ENCODE peak calls at places on chromosomes 13 and 19, in four cellular contexts. P is effector CD4-positive, alpha-beta T cell; J is MM.1S; E is activated effector memory CD4-positive, alpha-beta T cell treated with Interleukin-2 at 50 U/mL for 16 hours. X is an unnamed sample.

GRCh38 chr13:27024062-27024461 is 147.5 kb downstream of the USP12 start:
- DNase-seq in P (no peak), J (no peak), E (no peak), X (no peak)

GRCh38 chr19:35154535-35155406 is at the start of gene FXYD5:
- DNase-seq in J (peak; percentile 51), E (peak; percentile 63), P (peak; percentile 60), X (peak; percentile 92)

GRCh38 chr19:32287811-32288227 is 57.6 kb upstream of the ZNF507 start:
- DNase-seq in P (no peak), J (peak; percentile 35), E (no peak), X (peak; percentile 83)

GRCh38 chr19:15283141-15283885 is 49.0 kb downstream of the BRD4 start:
- DNase-seq in E (no peak), P (no peak), J (no peak), X (no peak)

GRCh38 chr13:80072231-80072630 is 268.7 kb downstream of the SPRY2 start:
- DNase-seq in E (no peak), P (no peak), J (no peak), X (no peak)

GRCh38 chr13:26163812-26164211 is 58.3 kb downstream of the RNF6 start:
- DNase-seq in P (no peak), J (no peak), E (no peak), X (no peak)

GRCh38 chr13:106418556-106418955 is 116.9 kb downstream of the EFNB2 start:
- DNase-seq in E (no peak), P (no peak), J (no peak), X (no peak)

GRCh38 chr19:11375143-11375948 is 880 bp downstream of the SWSAP1 start:
- DNase-seq in P (peak; percentile 65), J (peak; percentile 62), E (peak; percentile 76), X (peak; percentile 80)

GRCh38 chr19:5628470-5628869 is 5.6 kb downstream of the SAFB start:
- DNase-seq in E (no peak), J (peak; percentile 76), P (no peak), X (no peak)

GRCh38 chr13:74464656-74465055 is 330.5 kb upstream of the KLF12 start:
- DNase-seq in E (no peak), P (no peak), J (no peak), X (no peak)

GRCh38 chr19:35351441-35352176 is 3.9 kb downstream of the FFAR1 start:
- DNase-seq in P (no peak), E (no peak), J (no peak), X (peak; percentile 45)

GRCh38 chr13:60655268-60655667 is 258.2 kb downstream of the TDRD3 start:
- DNase-seq in E (no peak), P (no peak), J (no peak), X (no peak)

GRCh38 chr13:45295536-45295935 is 45.4 kb downstream of the TPT1 start:
- DNase-seq in P (no peak), J (no peak), E (no peak), X (no peak)

GRCh38 chr19:38209671-38210457 is 14.2 kb downstream of the DPF1 start:
- DNase-seq in P (no peak), J (no peak), E (no peak), X (peak; percentile 56)

GRCh38 chr19:42006569-42006968 is 12.5 kb upstream of the ATP1A3 start:
- DNase-seq in P (no peak), E (no peak), J (no peak), X (no peak)

GRCh38 chr19:16326401-16327130 is 1.9 kb downstream of the KLF2 start:
- DNase-seq in E (peak; percentile 44), P (peak; percentile 45), J (peak; percentile 84), X (no peak)

GRCh38 chr13:25034173-25034572 is 61.8 kb upstream of the PABPC3 start:
- DNase-seq in J (no peak), P (no peak), E (no peak), X (no peak)

GRCh38 chr19:5025027-5025426 is 56.1 kb downstream of the KDM4B start:
- DNase-seq in J (no peak), E (no peak), P (no peak), X (no peak)

GRCh38 chr13:32851083-32852064 is 164.8 kb upstream of the KL start:
- DNase-seq in P (no peak), J (no peak), E (no peak), X (no peak)

GRCh38 chr19:54188224-54188871 is 1.0 kb downstream of the MBOAT7 start:
- DNase-seq in E (peak; percentile 39), J (no peak), P (peak; percentile 51), X (peak; percentile 67)

GRCh38 chr19:33290082-33290815 is 12.1 kb downstream of the CEBPA start:
- DNase-seq in E (no peak), P (no peak), J (no peak), X (no peak)

GRCh38 chr19:17401628-17402027 is 3.8 kb downstream of the BST2 start:
- DNase-seq in J (no peak), P (no peak), E (no peak), X (no peak)

GRCh38 chr19:56720281-56720680 is 48.7 kb upstream of the ZNF835 start:
- DNase-seq in P (no peak), E (no peak), J (no peak), X (no peak)

GRCh38 chr19:40154121-40154680 is 37.0 kb upstream of the MAP3K10 start:
- DNase-seq in P (no peak), E (no peak), J (no peak), X (no peak)

GRCh38 chr13:33180009-33180804 is 105.3 kb downstream of the STARD13 start:
- DNase-seq in J (no peak), E (no peak), P (no peak), X (no peak)

GRCh38 chr13:47976325-47976724 is 24.7 kb downstream of the SUCLA2 start:
- DNase-seq in E (no peak), J (no peak), P (no peak), X (peak; percentile 58)

GRCh38 chr19:35528218-35529038 is at the start of gene SBSN:
- DNase-seq in J (no peak), P (no peak), E (no peak), X (no peak)

GRCh38 chr13:73406454-73406853 is 347.6 kb downstream of the KLF5 start:
- DNase-seq in E (no peak), P (no peak), J (no peak), X (no peak)